ENCODE peak calls at places on chromosomes 12 and 14, in four cellular contexts. One of them, this sample, is unnamed.

GRCh38 chr14:103028161-103028767 is 29.1 kb downstream of the CDC42BPB start:
- DNase-seq in GM12878: no peak
- DNase-seq in K562: no peak
- DNase-seq in HepG2: no peak
- DNase-seq in this sample: no peak

GRCh38 chr12:41905703-41906297 is 238.9 kb downstream of the GXYLT1 start:
- DNase-seq in GM12878: no peak
- DNase-seq in K562: no peak
- DNase-seq in HepG2: no peak
- DNase-seq in this sample: peak; percentile 60

GRCh38 chr12:48004039-48004940 is at the start of gene COL2A1:
- DNase-seq in GM12878: no peak
- DNase-seq in K562: no peak
- DNase-seq in HepG2: no peak
- DNase-seq in this sample: peak; percentile 81

GRCh38 chr14:30779210-30779609 is 95.1 kb upstream of the COCH start:
- DNase-seq in GM12878: no peak
- DNase-seq in K562: no peak
- DNase-seq in HepG2: no peak
- DNase-seq in this sample: no peak

GRCh38 chr12:62597253-62597652 is 130.6 kb downstream of the MON2 start:
- DNase-seq in GM12878: no peak
- DNase-seq in K562: no peak
- DNase-seq in HepG2: no peak
- DNase-seq in this sample: no peak

GRCh38 chr12:15322164-15323054 is at the start of gene PTPRO:
- DNase-seq in GM12878: no peak
- DNase-seq in K562: no peak
- DNase-seq in HepG2: no peak
- DNase-seq in this sample: peak; percentile 79

GRCh38 chr12:53208877-53209463 is 1.9 kb upstream of the ITGB7 start:
- DNase-seq in GM12878: no peak
- DNase-seq in K562: no peak
- DNase-seq in HepG2: no peak
- DNase-seq in this sample: peak; percentile 28

GRCh38 chr14:59630281-59630963 is 53.8 kb upstream of the CCDC175 start:
- DNase-seq in GM12878: no peak
- DNase-seq in K562: no peak
- DNase-seq in HepG2: no peak
- DNase-seq in this sample: peak; percentile 76

GRCh38 chr14:63689132-63689531 is 38.7 kb downstream of the SGPP1 start:
- DNase-seq in GM12878: no peak
- DNase-seq in K562: no peak
- DNase-seq in HepG2: no peak
- DNase-seq in this sample: no peak

GRCh38 chr12:27554421-27555186 is 30.6 kb downstream of the PPFIBP1 start:
- DNase-seq in GM12878: no peak
- DNase-seq in K562: no peak
- DNase-seq in HepG2: no peak
- DNase-seq in this sample: no peak

GRCh38 chr12:111228916-111229666 is 139.8 kb downstream of the PHETA1 start:
- DNase-seq in GM12878: no peak
- DNase-seq in K562: no peak
- DNase-seq in HepG2: no peak
- DNase-seq in this sample: no peak

GRCh38 chr14:61568572-61569011 is 126.7 kb upstream of the HIF1A start:
- DNase-seq in GM12878: peak; percentile 52
- DNase-seq in K562: no peak
- DNase-seq in HepG2: no peak
- DNase-seq in this sample: peak; percentile 72

GRCh38 chr14:61342486-61342885 is 21.1 kb downstream of the PRKCH start:
- DNase-seq in GM12878: peak; percentile 67
- DNase-seq in K562: no peak
- DNase-seq in HepG2: no peak
- DNase-seq in this sample: no peak

GRCh38 chr12:92063641-92064040 is 82.0 kb downstream of the BTG1 start:
- DNase-seq in GM12878: no peak
- DNase-seq in K562: no peak
- DNase-seq in HepG2: no peak
- DNase-seq in this sample: no peak

GRCh38 chr12:24948452-24948815 is 467 bp downstream of the BCAT1 start:
- DNase-seq in GM12878: peak; percentile 73
- DNase-seq in K562: peak; percentile 33
- DNase-seq in HepG2: no peak
- DNase-seq in this sample: peak; percentile 62

GRCh38 chr12:20599757-20600156 is 95.4 kb upstream of the SLCO1C1 start:
- DNase-seq in GM12878: no peak
- DNase-seq in K562: no peak
- DNase-seq in HepG2: no peak
- DNase-seq in this sample: no peak

GRCh38 chr12:109706747-109707469 is 6.7 kb upstream of the FAM222A start:
- DNase-seq in GM12878: no peak
- DNase-seq in K562: no peak
- DNase-seq in HepG2: peak; percentile 94
- DNase-seq in this sample: no peak

GRCh38 chr12:32983968-32984367 is 87.4 kb upstream of the PKP2 start:
- DNase-seq in GM12878: no peak
- DNase-seq in K562: no peak
- DNase-seq in HepG2: no peak
- DNase-seq in this sample: peak; percentile 82

GRCh38 chr14:103286460-103286859 is 47.6 kb upstream of the EIF5 start:
- DNase-seq in GM12878: no peak
- DNase-seq in K562: no peak
- DNase-seq in HepG2: no peak
- DNase-seq in this sample: no peak

GRCh38 chr14:73100334-73100733 is 36.0 kb upstream of the PSEN1 start:
- DNase-seq in GM12878: no peak
- DNase-seq in K562: no peak
- DNase-seq in HepG2: no peak
- DNase-seq in this sample: no peak

GRCh38 chr14:72611956-72612500 is 281.9 kb downstream of the DPF3 start:
- DNase-seq in GM12878: no peak
- DNase-seq in K562: no peak
- DNase-seq in HepG2: no peak
- DNase-seq in this sample: no peak

GRCh38 chr12:95380997-95381786 is 92.8 kb upstream of the METAP2 start:
- DNase-seq in GM12878: no peak
- DNase-seq in K562: no peak
- DNase-seq in HepG2: no peak
- DNase-seq in this sample: no peak

GRCh38 chr14:73239463-73240241 is 2.3 kb downstream of the PAPLN start:
- DNase-seq in GM12878: no peak
- DNase-seq in K562: no peak
- DNase-seq in HepG2: no peak
- DNase-seq in this sample: peak; percentile 77

DNA sequence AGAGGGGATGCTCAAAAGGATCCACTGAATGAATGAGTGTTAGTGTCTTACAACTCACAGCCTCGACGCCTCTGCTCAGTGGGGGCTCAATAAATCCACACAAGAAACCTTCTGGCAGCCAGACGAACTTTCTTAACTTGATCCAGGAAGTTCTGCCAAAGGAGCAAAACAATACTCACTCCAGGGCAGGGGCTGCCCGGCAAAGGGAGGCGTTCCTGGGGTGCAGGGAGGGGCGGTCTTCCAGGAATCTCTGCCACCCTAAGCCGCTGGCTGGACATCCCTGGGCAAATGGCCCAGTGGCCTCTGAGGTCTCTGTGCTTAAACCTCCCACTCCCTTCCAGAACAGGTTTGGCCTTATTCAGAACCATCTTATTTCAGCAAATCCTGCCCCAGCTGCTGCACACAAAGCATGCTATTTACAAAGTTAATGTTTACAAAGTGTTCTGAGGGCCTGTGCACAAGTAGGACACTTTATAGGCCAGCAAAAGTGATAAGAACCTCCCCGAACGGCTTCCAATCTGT is 33.0 kb downstream of the MAP1LC3B2 start:
- DNase-seq in GM12878: no peak
- DNase-seq in K562: no peak
- DNase-seq in HepG2: no peak
- DNase-seq in this sample: no peak
- H3K4me3 ChIP-seq in GM12878: no peak overlapping the region
- H3K4me3 ChIP-seq in K562: no peak overlapping the region
- H3K4me3 ChIP-seq in HepG2: no peak overlapping the region
- H3K4me3 ChIP-seq in this sample: no peak overlapping the region

GRCh38 chr14:52031781-52032180 is 37.1 kb downstream of the NID2 start:
- DNase-seq in GM12878: no peak
- DNase-seq in K562: no peak
- DNase-seq in HepG2: no peak
- DNase-seq in this sample: no peak

GRCh38 chr14:52032196-52032865 is 36.5 kb downstream of the NID2 start:
- DNase-seq in GM12878: no peak
- DNase-seq in K562: no peak
- DNase-seq in HepG2: no peak
- DNase-seq in this sample: no peak

GRCh38 chr14:52029881-52030280 is 39.0 kb downstream of the NID2 start:
- DNase-seq in GM12878: no peak
- DNase-seq in K562: no peak
- DNase-seq in HepG2: no peak
- DNase-seq in this sample: no peak

DNA sequence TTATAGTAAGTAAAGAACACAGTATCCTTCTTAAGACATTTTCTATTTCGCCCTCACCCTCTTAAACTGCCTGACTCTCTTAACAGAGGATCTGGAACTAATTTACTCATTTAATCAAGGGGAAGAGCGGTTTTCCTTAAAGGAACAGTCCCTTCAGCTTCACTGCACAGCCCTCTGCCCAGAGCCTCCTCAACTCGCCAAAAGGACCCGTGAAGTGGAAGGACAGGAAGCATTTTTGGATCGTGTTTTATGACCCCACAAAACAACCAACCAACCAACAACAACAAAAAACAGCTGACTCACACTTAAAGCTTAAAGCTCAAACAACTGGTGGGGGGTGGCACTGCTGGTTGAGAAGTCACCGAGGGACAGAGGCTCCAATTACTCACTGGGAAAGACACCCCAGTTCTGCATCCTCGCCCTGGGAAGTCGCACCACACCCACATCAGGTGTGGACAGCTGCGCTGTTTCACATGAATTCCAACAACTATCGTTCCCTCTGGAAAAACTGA is 35.7 kb downstream of the NID2 start:
- DNase-seq in GM12878: no peak
- DNase-seq in K562: no peak
- DNase-seq in HepG2: no peak
- DNase-seq in this sample: peak; percentile 30
- TF ChIP-seq JUNB in GM12878: no peak
- TF ChIP-seq JUNB in K562: no peak
- TF ChIP-seq JUNB in HepG2: no peak
- TF ChIP-seq JUNB in this sample: no peak

GRCh38 chr12:94101902-94102660 is 46.3 kb upstream of the PLXNC1 start:
- DNase-seq in GM12878: peak; percentile 56
- DNase-seq in K562: peak; percentile 77
- DNase-seq in HepG2: peak; percentile 71
- DNase-seq in this sample: peak; percentile 97
- TF ChIP-seq POLR2AphosphoS5 in GM12878: no peak
- TF ChIP-seq POLR2AphosphoS5 in K562: no peak
- TF ChIP-seq POLR2AphosphoS5 in HepG2: no peak
- TF ChIP-seq POLR2AphosphoS5 in this sample: no peak

GRCh38 chr14:23364164-23364571 is 804 bp downstream of the EFS start:
- DNase-seq in GM12878: no peak
- DNase-seq in K562: peak; percentile 16
- DNase-seq in HepG2: no peak
- DNase-seq in this sample: peak; percentile 53
- H3K4me3 ChIP-seq in GM12878: no peak overlapping the region
- H3K4me3 ChIP-seq in K562: no peak overlapping the region
- H3K4me3 ChIP-seq in HepG2: no peak overlapping the region
- H3K4me3 ChIP-seq in this sample: peak overlapping the region; percentile 87

DNA sequence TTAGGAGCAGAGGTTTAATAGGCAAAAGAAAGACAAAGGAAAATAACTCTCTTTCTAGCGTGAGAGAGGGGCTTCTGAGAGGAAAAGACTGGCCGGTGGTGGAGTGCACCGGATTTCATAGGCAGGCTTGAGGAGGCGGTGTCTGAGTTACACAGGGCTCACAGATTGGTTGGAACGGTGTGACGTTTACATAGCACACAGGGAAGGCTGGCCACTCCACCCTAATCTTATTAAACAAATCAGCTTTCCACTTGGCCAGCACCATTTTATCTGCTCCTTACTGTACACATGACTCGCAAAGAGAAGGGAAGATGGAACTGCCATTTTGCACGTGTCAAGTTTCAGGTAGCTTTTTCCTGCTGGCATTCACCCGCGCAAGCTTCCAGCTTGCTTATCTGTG is 587.7 kb downstream of the RPL10L start:
- DNase-seq in GM12878: no peak
- DNase-seq in K562: no peak
- DNase-seq in HepG2: no peak
- DNase-seq in this sample: peak; percentile 2
- TF ChIP-seq JUNB in GM12878: no peak
- TF ChIP-seq JUNB in K562: no peak
- TF ChIP-seq JUNB in HepG2: no peak
- TF ChIP-seq JUNB in this sample: no peak

GRCh38 chr12:120668797-120669054 is 18.2 kb upstream of the MLEC start:
- DNase-seq in GM12878: no peak
- DNase-seq in K562: no peak
- DNase-seq in HepG2: no peak
- DNase-seq in this sample: no peak

GRCh38 chr12:120669055-120669828 is 17.7 kb upstream of the MLEC start:
- DNase-seq in GM12878: peak; percentile 79
- DNase-seq in K562: no peak
- DNase-seq in HepG2: no peak
- DNase-seq in this sample: peak; percentile 52

GRCh38 chr12:120668091-120668796 is 18.7 kb upstream of the MLEC start:
- DNase-seq in GM12878: no peak
- DNase-seq in K562: no peak
- DNase-seq in HepG2: no peak
- DNase-seq in this sample: peak; percentile 76

GRCh38 chr12:120674172-120674571 is 12.8 kb upstream of the MLEC start:
- DNase-seq in GM12878: no peak
- DNase-seq in K562: no peak
- DNase-seq in HepG2: no peak
- DNase-seq in this sample: no peak

GRCh38 chr12:120670667-120671066 is 16.3 kb upstream of the MLEC start:
- DNase-seq in GM12878: peak; percentile 70
- DNase-seq in K562: no peak
- DNase-seq in HepG2: no peak
- DNase-seq in this sample: no peak
- TF ChIP-seq POLR2AphosphoS5 in GM12878: no peak
- TF ChIP-seq POLR2AphosphoS5 in K562: no peak
- TF ChIP-seq POLR2AphosphoS5 in HepG2: no peak
- TF ChIP-seq POLR2AphosphoS5 in this sample: no peak